ENCODE peak calls at places on chromosomes 13 and 19, in five cellular contexts. M is lower leg skin, Z is Calu3, L is fibroblast of the aortic adventitia, O is IMR-90. T is an unnamed sample.

GRCh38 chr13:66627512-66627911 is 602.6 kb downstream of the PCDH9 start:
- DNase-seq in O (no peak), Z (no peak), M (no peak), L (no peak), T (no peak)

GRCh38 chr19:17127671-17128070 is 52.1 kb downstream of the MYO9B start:
- DNase-seq in M (no peak), O (no peak), L (no peak), Z (no peak), T (no peak)

GRCh38 chr13:33932765-33933406 is 114.9 kb downstream of the RFC3 start:
- DNase-seq in L (peak), Z (no peak), O (peak), M (no peak), T (no peak)

GRCh38 chr13:34208326-34208725 is 390.4 kb downstream of the RFC3 start:
- DNase-seq in L (peak), M (no peak), O (peak), Z (no peak), T (peak)

GRCh38 chr19:11382898-11383705 is 1.0 kb downstream of the EPOR start:
- DNase-seq in L (no peak), O (no peak), Z (peak), M (peak), T (peak)

GRCh38 chr13:39250440-39250839 is 212.2 kb downstream of the NHLRC3 start:
- DNase-seq in O (no peak), Z (no peak), L (no peak), M (no peak), T (no peak)

GRCh38 chr19:40213882-40214570 is 4.2 kb downstream of the TTC9B start:
- DNase-seq in Z (no peak), M (no peak), O (no peak), L (no peak), T (no peak)

GRCh38 chr19:42422576-42423461 is 4.4 kb downstream of the LIPE start:
- DNase-seq in M (no peak), O (no peak), L (peak), Z (peak), T (no peak)

GRCh38 chr13:44068169-44068568 is 188.5 kb downstream of the LACC1 start:
- DNase-seq in O (peak), L (peak), M (no peak), Z (no peak), T (peak)

GRCh38 chr13:51785592-51786424 is 18.2 kb downstream of the DHRS12 start:
- DNase-seq in Z (no peak), L (peak), M (no peak), O (peak), T (peak)

GRCh38 chr13:47904239-47904638 is 96.8 kb downstream of the SUCLA2 start:
- DNase-seq in O (no peak), L (no peak), M (no peak), Z (no peak), T (no peak)

GRCh38 chr19:14096272-14096992 is 5.9 kb upstream of the SAMD1 start:
- DNase-seq in L (no peak), Z (no peak), M (no peak), O (no peak), T (no peak)
- TF ChIP-seq CTCF in L (no peak), Z (no peak), M (no peak), O (peak), T (no peak)

GRCh38 chr19:43476606-43477005 is 11.2 kb upstream of the LYPD3 start:
- DNase-seq in O (peak), Z (no peak), L (peak), M (no peak), T (peak)
- TF ChIP-seq CTCF in O (no peak), Z (no peak), L (no peak), M (no peak), T (no peak)

GRCh38 chr13:79349011-79349410 is 57.0 kb downstream of the RBM26 start:
- DNase-seq in Z (no peak), M (no peak), O (peak), L (no peak), T (no peak)
- TF ChIP-seq CTCF in Z (no peak), M (no peak), O (no peak), L (no peak), T (no peak)

GRCh38 chr19:3978145-3978544 is 7.1 kb downstream of the EEF2 start:
- DNase-seq in L (no peak), M (no peak), Z (no peak), O (no peak), T (no peak)

GRCh38 chr19:3975637-3976087 is 4.8 kb upstream of the DAPK3 start:
- DNase-seq in M (no peak), L (no peak), Z (no peak), O (no peak), T (peak)

GRCh38 chr19:3979289-3979673 is 6.0 kb downstream of the EEF2 start:
- DNase-seq in M (no peak), O (no peak), L (no peak), Z (no peak), T (no peak)

GRCh38 chr19:3976495-3977241 is 5.8 kb upstream of the DAPK3 start:
- DNase-seq in L (no peak), O (no peak), Z (peak), M (no peak), T (no peak)

DNA sequence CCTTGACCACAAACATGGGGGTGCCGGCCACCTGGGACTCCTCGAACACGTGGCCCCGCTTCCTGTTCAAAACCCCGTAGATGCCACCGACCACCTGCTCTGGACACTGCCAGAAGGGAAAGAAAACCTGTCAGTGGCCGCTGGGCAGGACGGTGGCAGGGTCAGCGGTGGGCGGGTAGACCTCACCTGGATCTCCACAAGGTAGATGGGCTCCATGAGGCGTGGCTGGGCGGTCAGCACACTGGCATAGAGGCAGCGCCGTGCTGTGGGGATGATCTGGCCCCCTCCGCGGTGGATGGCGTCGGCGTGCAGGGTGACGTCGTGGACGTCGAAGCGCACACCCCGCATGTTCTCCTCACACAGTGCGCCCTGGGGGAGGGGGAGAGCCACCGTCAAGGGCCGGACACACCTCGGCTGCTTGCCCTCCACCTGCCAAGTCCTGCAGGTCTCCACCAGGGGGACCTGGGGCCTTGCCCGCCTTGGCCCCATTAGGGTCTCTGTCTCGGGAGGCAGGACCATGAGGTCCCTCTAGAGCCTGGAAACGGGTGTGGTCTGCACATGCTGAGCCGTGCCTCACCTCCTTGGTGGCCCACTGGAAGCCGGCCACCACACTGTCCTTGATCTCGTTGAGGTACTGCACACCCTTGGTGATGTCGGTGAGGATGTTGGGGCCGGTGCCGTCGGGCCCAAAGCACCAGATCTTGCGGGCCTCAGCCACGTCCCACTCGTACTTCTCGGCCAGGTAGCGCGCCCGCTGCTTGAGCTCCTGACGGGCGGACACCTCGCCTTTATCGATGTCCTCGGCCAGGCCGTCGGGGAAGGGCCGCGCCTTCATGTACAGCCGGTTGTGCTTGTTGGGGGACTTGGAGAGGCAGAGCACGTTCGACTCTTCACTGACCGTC is 6.6 kb upstream of the DAPK3 start:
- DNase-seq in Z (no peak), O (no peak), M (no peak), L (no peak), T (no peak)
- TF ChIP-seq CTCF in Z (peak), O (no peak), M (no peak), L (peak), T (peak)

DNA sequence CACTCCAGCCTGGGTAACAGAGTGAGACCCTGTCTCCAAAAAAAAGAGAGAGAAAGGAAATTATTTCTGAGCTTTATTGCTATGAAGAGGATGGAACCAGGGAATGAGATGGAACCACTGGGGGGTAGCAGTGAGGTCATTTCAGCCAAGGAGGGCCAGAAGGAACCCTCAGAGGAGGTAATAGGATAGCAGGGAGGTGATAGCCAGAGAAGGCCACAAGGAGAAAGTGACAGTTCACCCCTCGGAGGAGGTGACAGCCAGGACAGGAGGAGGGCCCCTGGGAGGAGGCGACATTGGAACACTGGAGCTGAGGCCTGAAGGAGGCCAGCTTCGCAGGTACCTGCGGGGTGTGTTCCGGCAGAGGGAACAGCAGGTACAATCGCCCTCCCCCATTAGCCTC is 695 bp upstream of the PGPEP1 start:
- DNase-seq in Z (peak), O (peak), M (no peak), L (peak), T (peak)
- TF ChIP-seq CTCF in Z (peak), O (peak), M (no peak), L (peak), T (peak)

GRCh38 chr13:29428310-29428991 is 167.0 kb downstream of the SLC7A1 start:
- DNase-seq in Z (peak), L (no peak), O (no peak), M (no peak), T (no peak)
- TF ChIP-seq CTCF in Z (no peak), L (peak), O (no peak), M (no peak), T (no peak)

GRCh38 chr19:15836345-15836594 is 20.8 kb upstream of the OR10H1 start:
- DNase-seq in Z (no peak), M (no peak), O (peak), L (peak), T (no peak)
- TF ChIP-seq CTCF in Z (no peak), M (no peak), O (no peak), L (no peak), T (no peak)

GRCh38 chr13:30256713-30257432 is 50.5 kb downstream of the KATNAL1 start:
- DNase-seq in M (no peak), O (no peak), Z (no peak), L (peak), T (no peak)
- TF ChIP-seq CTCF in M (no peak), O (no peak), Z (no peak), L (peak), T (no peak)

GRCh38 chr19:34676697-34677385 is at the start of gene SCGB2B2:
- DNase-seq in Z (no peak), M (no peak), L (no peak), O (no peak), T (no peak)
- TF ChIP-seq CTCF in Z (no peak), M (no peak), L (peak), O (no peak), T (peak)

GRCh38 chr19:49104229-49104864 is 9.8 kb upstream of the LIN7B start:
- DNase-seq in M (no peak), L (no peak), O (no peak), Z (no peak), T (no peak)

GRCh38 chr19:49107625-49108459 is 6.3 kb upstream of the LIN7B start:
- DNase-seq in L (no peak), O (no peak), M (no peak), Z (no peak), T (no peak)

GRCh38 chr19:49109051-49109450 is 5.1 kb upstream of the LIN7B start:
- DNase-seq in O (no peak), M (no peak), Z (no peak), L (no peak), T (no peak)

GRCh38 chr19:49109569-49110233 is 4.5 kb upstream of the LIN7B start:
- DNase-seq in M (no peak), L (no peak), Z (no peak), O (no peak), T (no peak)

GRCh38 chr19:49106648-49107135 is 7.5 kb upstream of the LIN7B start:
- DNase-seq in M (no peak), L (peak), Z (peak), O (peak), T (peak)
- TF ChIP-seq CTCF in M (no peak), L (peak), Z (peak), O (peak), T (peak)